ENCODE peak calls at places on chromosomes 11 and 22, in nine cellular contexts. M, D, R, E, V, G, Y, H and S are unnamed samples.

GRCh38 chr22:19873138-19873959 is 18.7 kb upstream of the GNB1L start:
- DNase-seq in M (no peak), D (no peak), R (no peak), E (peak), V (peak), G (no peak), Y (no peak), H (no peak), S (no peak)

GRCh38 chr22:38649841-38650522 is 6.2 kb downstream of the FAM227A start:
- DNase-seq in M (no peak), D (no peak), R (no peak), E (no peak), V (no peak), G (no peak), Y (no peak), H (no peak), S (peak)

GRCh38 chr22:36332623-36333331 is 55.0 kb downstream of the MYH9 start:
- DNase-seq in M (no peak), D (peak), R (no peak), E (no peak), V (no peak), G (no peak), Y (no peak), H (no peak), S (peak)

GRCh38 chr22:36738416-36739020 is 35.0 kb upstream of the CACNG2 start:
- DNase-seq in M (no peak), D (no peak), R (no peak), E (no peak), V (no peak), G (no peak), Y (no peak), H (no peak), S (no peak)

GRCh38 chr11:77633856-77634425 is 3.7 kb downstream of the CLNS1A start:
- DNase-seq in M (no peak), D (no peak), R (no peak), E (no peak), V (no peak), G (no peak), Y (no peak), H (no peak), S (no peak)

GRCh38 chr11:70326365-70326803 is 55.9 kb downstream of the PPFIA1 start:
- DNase-seq in M (no peak), D (peak), R (no peak), E (no peak), V (peak), G (peak), Y (no peak), H (peak), S (peak)

GRCh38 chr11:84648413-84648812 is 978.7 kb downstream of the DLG2 start:
- DNase-seq in M (no peak), D (no peak), R (no peak), E (no peak), V (no peak), G (no peak), Y (no peak), H (no peak), S (no peak)

GRCh38 chr22:21044931-21045584 is 688 bp upstream of the LRRC74B start:
- DNase-seq in M (no peak), D (peak), R (no peak), E (no peak), V (no peak), G (no peak), Y (no peak), H (no peak), S (no peak)

GRCh38 chr11:86954288-86955110 is 696 bp downstream of the FZD4 start:
- DNase-seq in M (peak), D (no peak), R (no peak), E (no peak), V (peak), G (no peak), Y (no peak), H (peak), S (peak)

GRCh38 chr22:46201059-46201757 is 48.9 kb downstream of the CDPF1 start:
- DNase-seq in M (no peak), D (no peak), R (no peak), E (no peak), V (no peak), G (peak), Y (no peak), H (no peak), S (no peak)

GRCh38 chr11:108887436-108888238 is 222.8 kb downstream of the DDX10 start:
- DNase-seq in M (no peak), D (no peak), R (no peak), E (no peak), V (no peak), G (no peak), Y (no peak), H (no peak), S (no peak)

GRCh38 chr11:121741954-121742361 is 289.2 kb upstream of the SORL1-AS1 start:
- DNase-seq in M (no peak), D (peak), R (no peak), E (peak), V (peak), G (peak), Y (peak), H (peak), S (no peak)

GRCh38 chr22:41237707-41238569 is 2.8 kb downstream of the CHADL start:
- DNase-seq in M (no peak), D (peak), R (peak), E (peak), V (peak), G (no peak), Y (peak), H (peak), S (peak)

GRCh38 chr11:118224512-118225180 is at the start of gene JAML:
- DNase-seq in M (no peak), D (no peak), R (peak), E (no peak), V (no peak), G (no peak), Y (no peak), H (no peak), S (no peak)

GRCh38 chr22:49026476-49027121 is 801.1 kb downstream of the BRD1 start:
- DNase-seq in M (peak), D (no peak), R (no peak), E (no peak), V (no peak), G (no peak), Y (no peak), H (no peak), S (no peak)

GRCh38 chr11:128692750-128693578 is 908 bp upstream of the FLI1 start:
- DNase-seq in M (no peak), D (no peak), R (no peak), E (no peak), V (no peak), G (no peak), Y (no peak), H (peak), S (peak)

GRCh38 chr22:21623402-21623970 is 6.3 kb downstream of the YDJC start:
- DNase-seq in M (no peak), D (no peak), R (no peak), E (no peak), V (no peak), G (no peak), Y (no peak), H (no peak), S (no peak)

GRCh38 chr22:42383287-42383686 is 48.9 kb downstream of the NFAM1 start:
- DNase-seq in M (no peak), D (no peak), R (no peak), E (no peak), V (no peak), G (no peak), Y (no peak), H (no peak), S (no peak)

GRCh38 chr22:46090631-46091201 is 59.6 kb upstream of the PPARA start:
- DNase-seq in M (no peak), D (peak), R (no peak), E (no peak), V (no peak), G (no peak), Y (no peak), H (no peak), S (no peak)

GRCh38 chr11:10657308-10658271 is 36.0 kb downstream of the IRAG1 start:
- DNase-seq in M (no peak), D (peak), R (no peak), E (no peak), V (peak), G (peak), Y (no peak), H (no peak), S (no peak)

GRCh38 chr11:7637447-7638157 is 35.7 kb downstream of the CYB5R2 start:
- DNase-seq in M (no peak), D (peak), R (no peak), E (no peak), V (no peak), G (no peak), Y (peak), H (peak), S (peak)

GRCh38 chr11:128146926-128147605 is 440.3 kb downstream of the ETS1 start:
- DNase-seq in M (no peak), D (no peak), R (no peak), E (no peak), V (no peak), G (no peak), Y (no peak), H (no peak), S (peak)

GRCh38 chr11:36463781-36464180 is 46.3 kb downstream of the TRAF6 start:
- DNase-seq in M (no peak), D (peak), R (no peak), E (no peak), V (no peak), G (no peak), Y (no peak), H (no peak), S (no peak)

GRCh38 chr11:4095509-4096230 is 1.1 kb downstream of the RRM1 start:
- DNase-seq in M (peak), D (peak), R (no peak), E (no peak), V (no peak), G (no peak), Y (no peak), H (no peak), S (peak)

GRCh38 chr22:46966495-46966845 is 204.0 kb downstream of the TBC1D22A start:
- DNase-seq in M (no peak), D (peak), R (no peak), E (no peak), V (no peak), G (no peak), Y (no peak), H (no peak), S (no peak)

GRCh38 chr22:46969961-46970360 is 207.5 kb downstream of the TBC1D22A start:
- DNase-seq in M (no peak), D (no peak), R (no peak), E (no peak), V (no peak), G (no peak), Y (no peak), H (no peak), S (no peak)

GRCh38 chr22:28002863-28003565 is 84.0 kb upstream of the PITPNB start:
- DNase-seq in M (no peak), D (no peak), R (no peak), E (no peak), V (no peak), G (no peak), Y (no peak), H (no peak), S (peak)

GRCh38 chr11:120404495-120404894 is 68.3 kb downstream of the ARHGEF12 start:
- DNase-seq in M (no peak), D (no peak), R (no peak), E (no peak), V (no peak), G (no peak), Y (no peak), H (peak), S (no peak)

GRCh38 chr11:122823564-122823963 is 14.7 kb upstream of the CRTAM start:
- DNase-seq in M (no peak), D (no peak), R (no peak), E (no peak), V (no peak), G (no peak), Y (no peak), H (no peak), S (no peak)

GRCh38 chr22:38036392-38037062 is 20.7 kb upstream of the PICK1 start:
- DNase-seq in M (no peak), D (no peak), R (no peak), E (no peak), V (no peak), G (no peak), Y (no peak), H (no peak), S (no peak)

GRCh38 chr11:100235085-100235484 is 452.0 kb upstream of the ARHGAP42 start:
- DNase-seq in M (no peak), D (no peak), R (no peak), E (no peak), V (no peak), G (no peak), Y (no peak), H (no peak), S (no peak)
- TF ChIP-seq CTCF in M (no peak), D (no peak), R (no peak), E (no peak), V (no peak), G (no peak), Y (no peak), H (no peak), S (no peak)

DNA sequence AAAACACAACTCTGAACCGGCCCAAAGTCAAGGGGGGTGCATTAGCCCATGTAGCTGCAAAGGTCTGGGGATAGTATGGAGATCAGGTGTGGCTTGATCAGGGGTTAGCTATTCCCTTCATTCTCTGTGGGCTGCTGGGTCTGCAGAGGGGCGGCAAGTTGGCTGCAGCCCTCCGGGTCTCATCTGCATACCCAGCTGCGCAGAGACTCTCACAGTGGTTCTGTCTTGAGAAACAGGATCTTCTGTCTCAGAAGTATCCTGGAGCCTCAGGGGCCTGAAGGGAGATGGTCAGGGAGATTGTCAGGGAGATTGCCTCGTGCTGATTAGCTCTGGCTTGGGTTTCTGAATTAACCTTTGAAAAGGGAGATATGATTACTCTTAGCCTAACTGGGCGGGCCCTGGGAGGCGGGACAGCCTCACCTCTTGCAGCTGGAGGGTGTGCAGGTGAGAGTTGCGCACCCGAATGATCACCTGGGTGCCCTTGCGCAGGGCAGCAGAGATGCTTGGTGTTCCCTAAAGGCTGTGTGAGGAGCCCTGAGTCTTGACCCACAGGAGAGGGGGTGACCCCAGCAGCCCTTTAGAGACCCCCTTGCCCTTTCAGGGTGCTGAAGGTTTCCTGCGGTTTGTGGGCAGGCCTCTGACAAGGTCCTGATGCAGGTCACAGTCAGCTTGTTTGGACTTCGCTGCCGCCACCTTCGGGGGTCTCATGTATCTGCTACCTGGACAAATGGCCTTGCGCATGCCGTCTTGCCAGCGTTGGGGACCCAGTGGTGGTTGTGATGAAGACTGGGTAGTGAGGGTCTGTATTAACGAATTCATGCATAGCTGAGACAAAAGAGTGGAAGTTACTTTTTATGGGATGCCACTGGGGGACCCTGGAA is 7.3 kb downstream of the ARHGAP8 start:
- DNase-seq in M (no peak), D (no peak), R (no peak), E (no peak), V (no peak), G (no peak), Y (no peak), H (no peak), S (no peak)
- H3K4me3 ChIP-seq in M (no peak), D (no peak), R (no peak), E (no peak), V (no peak), G (no peak), Y (no peak), H (no peak), S (no peak)

GRCh38 chr11:17720796-17721171 is 1.4 kb downstream of the MYOD1 start:
- DNase-seq in M (no peak), D (no peak), R (no peak), E (no peak), V (no peak), G (no peak), Y (no peak), H (no peak), S (no peak)

GRCh38 chr11:17718510-17718962 is 835 bp upstream of the MYOD1 start:
- DNase-seq in M (no peak), D (no peak), R (no peak), E (no peak), V (no peak), G (no peak), Y (no peak), H (no peak), S (no peak)

GRCh38 chr11:17719028-17719939 is at the start of gene MYOD1:
- DNase-seq in M (no peak), D (no peak), R (no peak), E (no peak), V (no peak), G (no peak), Y (no peak), H (no peak), S (peak)

GRCh38 chr11:17721242-17721999 is 2.0 kb downstream of the MYOD1 start:
- DNase-seq in M (no peak), D (no peak), R (no peak), E (no peak), V (no peak), G (no peak), Y (no peak), H (no peak), S (no peak)

DNA sequence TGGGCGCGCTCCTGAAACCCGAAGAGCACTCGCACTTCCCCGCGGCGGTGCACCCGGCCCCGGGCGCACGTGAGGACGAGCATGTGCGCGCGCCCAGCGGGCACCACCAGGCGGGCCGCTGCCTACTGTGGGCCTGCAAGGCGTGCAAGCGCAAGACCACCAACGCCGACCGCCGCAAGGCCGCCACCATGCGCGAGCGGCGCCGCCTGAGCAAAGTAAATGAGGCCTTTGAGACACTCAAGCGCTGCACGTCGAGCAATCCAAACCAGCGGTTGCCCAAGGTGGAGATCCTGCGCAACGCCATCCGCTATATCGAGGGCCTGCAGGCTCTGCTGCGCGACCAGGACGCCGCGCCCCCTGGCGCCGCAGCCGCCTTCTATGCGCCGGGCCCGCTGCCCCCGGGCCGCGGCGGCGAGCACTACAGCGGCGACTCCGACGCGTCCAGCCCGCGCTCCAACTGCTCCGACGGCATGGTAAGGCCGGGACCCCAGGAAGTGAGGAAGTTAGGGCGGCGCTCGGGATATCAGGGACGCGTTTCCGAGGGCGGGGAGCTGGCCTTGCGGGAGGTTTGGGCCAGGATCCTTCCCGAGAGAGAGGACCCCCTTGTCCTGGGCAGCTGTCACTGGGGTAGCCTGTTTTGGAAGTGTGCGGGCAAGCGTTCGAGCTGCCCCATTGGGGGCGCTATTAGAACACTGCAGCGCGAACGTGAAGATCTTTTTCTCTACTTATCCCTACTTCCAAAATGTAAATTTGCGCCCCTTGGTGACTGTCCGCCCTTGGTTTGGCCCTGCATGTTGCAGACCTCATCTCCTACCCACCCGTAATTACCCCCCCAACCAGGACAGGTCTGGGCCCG is 797 bp downstream of the MYOD1 start:
- DNase-seq in M (no peak), D (no peak), R (no peak), E (no peak), V (no peak), G (no peak), Y (no peak), H (no peak), S (no peak)
- TF ChIP-seq CTCF in M (peak), D (peak), R (no peak), E (no peak), V (no peak), G (peak), Y (no peak), H (peak), S (no peak)

GRCh38 chr11:6473481-6474422 is at the start of gene TRIM3:
- DNase-seq in M (peak), D (peak), R (peak), E (peak), V (peak), G (peak), Y (peak), H (peak), S (peak)

GRCh38 chr11:6475936-6476335 is 2.2 kb upstream of the TRIM3 start:
- DNase-seq in M (no peak), D (no peak), R (no peak), E (no peak), V (no peak), G (no peak), Y (no peak), H (no peak), S (no peak)

GRCh38 chr11:6474423-6474792 is 667 bp upstream of the TRIM3 start:
- DNase-seq in M (no peak), D (no peak), R (no peak), E (no peak), V (no peak), G (no peak), Y (no peak), H (no peak), S (no peak)

GRCh38 chr11:6474806-6475500 is 1.2 kb upstream of the TRIM3 start:
- DNase-seq in M (no peak), D (peak), R (no peak), E (no peak), V (no peak), G (no peak), Y (no peak), H (no peak), S (no peak)

DNA sequence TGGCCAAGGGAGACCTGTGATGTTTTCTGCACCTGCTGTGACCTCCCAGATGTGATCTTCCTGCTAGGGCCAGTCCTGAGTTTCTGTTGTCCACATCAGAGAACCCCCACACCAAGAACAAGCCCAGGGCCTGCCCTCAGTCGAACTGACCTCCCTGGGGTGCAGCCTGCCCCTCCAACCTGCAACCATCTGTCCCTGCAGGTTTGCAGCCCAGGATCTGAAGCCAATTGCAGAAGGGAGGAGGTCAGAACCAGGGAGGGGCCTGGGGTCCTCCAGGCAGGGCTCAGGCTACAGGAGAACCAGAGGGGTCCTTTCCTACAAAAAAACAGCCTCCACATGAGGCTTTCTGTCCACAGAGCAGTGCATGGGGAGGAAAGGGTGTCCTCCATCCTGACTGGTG is 807 bp downstream of the TRIM3 start:
- DNase-seq in M (no peak), D (no peak), R (no peak), E (no peak), V (no peak), G (no peak), Y (no peak), H (no peak), S (no peak)
- H3K4me3 ChIP-seq in M (peak), D (peak), R (peak), E (peak), V (peak), G (peak), Y (peak), H (peak), S (peak)

GRCh38 chr22:26320469-26320868 is 108.6 kb upstream of the ASPHD2 start:
- DNase-seq in M (no peak), D (no peak), R (no peak), E (no peak), V (no peak), G (no peak), Y (no peak), H (no peak), S (no peak)

GRCh38 chr22:26316732-26317131 is 112.3 kb upstream of the ASPHD2 start:
- DNase-seq in M (no peak), D (no peak), R (no peak), E (no peak), V (no peak), G (no peak), Y (no peak), H (no peak), S (no peak)

GRCh38 chr22:26321469-26321913 is 107.6 kb upstream of the ASPHD2 start:
- DNase-seq in M (no peak), D (peak), R (no peak), E (no peak), V (no peak), G (no peak), Y (no peak), H (peak), S (no peak)

GRCh38 chr22:26322179-26322905 is 106.7 kb upstream of the ASPHD2 start:
- DNase-seq in M (no peak), D (peak), R (no peak), E (no peak), V (no peak), G (no peak), Y (no peak), H (no peak), S (peak)

GRCh38 chr22:26318975-26319374 is 110.1 kb upstream of the ASPHD2 start:
- DNase-seq in M (no peak), D (no peak), R (no peak), E (no peak), V (no peak), G (no peak), Y (no peak), H (no peak), S (peak)
- TF ChIP-seq CTCF in M (no peak), D (no peak), R (no peak), E (no peak), V (no peak), G (peak), Y (no peak), H (no peak), S (no peak)

GRCh38 chr11:114438303-114438702 is 964 bp upstream of the REXO2 start:
- DNase-seq in M (no peak), D (peak), R (no peak), E (no peak), V (no peak), G (no peak), Y (no peak), H (no peak), S (peak)
- H3K4me3 ChIP-seq in M (no peak), D (no peak), R (no peak), E (peak), V (no peak), G (no peak), Y (no peak), H (no peak), S (no peak)